ENCODE peak calls at places on chromosome 12, in five cellular contexts. N, S, A, L and J are unnamed samples.

GRCh38 chr12:122835693-122836026 is 403 bp downstream of the HIP1R start:
- DNase-seq in N (peak; percentile 83), S (no peak), A (no peak), L (peak; percentile 58), J (no peak)

GRCh38 chr12:47328831-47329545 is 249.2 kb upstream of the AMIGO2 start:
- DNase-seq in N (no peak), S (no peak), A (no peak), L (no peak), J (no peak)

GRCh38 chr12:75974323-75975273 is 57.0 kb downstream of the PHLDA1 start:
- DNase-seq in N (no peak), S (no peak), A (no peak), L (no peak), J (no peak)

GRCh38 chr12:47946413-47947107 is 16.8 kb upstream of the TMEM106C start:
- DNase-seq in N (no peak), S (peak; percentile 39), A (no peak), L (no peak), J (no peak)

GRCh38 chr12:117507547-117507946 is 146.1 kb upstream of the NOS1 start:
- DNase-seq in N (no peak), S (no peak), A (no peak), L (no peak), J (no peak)

GRCh38 chr12:110282956-110283817 is 2.1 kb downstream of the ATP2A2 start:
- DNase-seq in N (no peak), S (no peak), A (no peak), L (no peak), J (no peak)

GRCh38 chr12:103387385-103387784 is 108.4 kb downstream of the C12orf42 start:
- DNase-seq in N (no peak), S (no peak), A (no peak), L (no peak), J (no peak)

GRCh38 chr12:51307655-51308593 is 16.1 kb downstream of the BIN2 start:
- DNase-seq in N (no peak), S (peak; percentile 84), A (peak; percentile 37), L (no peak), J (peak; percentile 64)

GRCh38 chr12:96036765-96037455 is 1.5 kb upstream of the LTA4H start:
- DNase-seq in N (no peak), S (no peak), A (no peak), L (no peak), J (no peak)

GRCh38 chr12:15830538-15830937 is 41.4 kb upstream of the EPS8 start:
- DNase-seq in N (no peak), S (no peak), A (no peak), L (no peak), J (no peak)

GRCh38 chr12:124548854-124549378 is 18.5 kb downstream of the NCOR2 start:
- DNase-seq in N (no peak), S (peak; percentile 77), A (peak; percentile 69), L (no peak), J (peak; percentile 65)